ENCODE peak calls at places on chromosome 6, in ten cellular contexts. Q, F, O, M, Y, W, G, U, X and C are unnamed samples.

GRCh38 chr6:153001767-153002612 is 519 bp downstream of the MTRF1L start:
- DNase-seq in Q (no peak), F (peak), O (no peak), M (no peak), Y (no peak), W (no peak), G (no peak), U (no peak), X (peak), C (peak)

GRCh38 chr6:153698001-153698400 is 341.0 kb upstream of the OPRM1 start:
- DNase-seq in Q (no peak), F (no peak), O (no peak), M (no peak), Y (no peak), W (no peak), G (no peak), U (no peak), X (no peak), C (no peak)

GRCh38 chr6:24385536-24386269 is 17.0 kb upstream of the MRS2 start:
- DNase-seq in Q (no peak), F (no peak), O (no peak), M (no peak), Y (no peak), W (no peak), G (no peak), U (peak), X (no peak), C (no peak)

GRCh38 chr6:14787274-14787673 is 458.6 kb upstream of the JARID2 start:
- DNase-seq in Q (no peak), F (no peak), O (no peak), M (no peak), Y (no peak), W (no peak), G (no peak), U (no peak), X (no peak), C (no peak)

GRCh38 chr6:36075656-36076055 is 48.0 kb downstream of the MAPK14 start:
- DNase-seq in Q (no peak), F (no peak), O (no peak), M (no peak), Y (no peak), W (no peak), G (no peak), U (peak), X (peak), C (no peak)

GRCh38 chr6:44277763-44278162 is 7.5 kb downstream of the TMEM151B start:
- DNase-seq in Q (no peak), F (no peak), O (no peak), M (no peak), Y (no peak), W (no peak), G (no peak), U (no peak), X (no peak), C (no peak)

GRCh38 chr6:106477790-106478189 is 117.3 kb downstream of the CRYBG1 start:
- DNase-seq in Q (no peak), F (no peak), O (peak), M (no peak), Y (no peak), W (no peak), G (no peak), U (no peak), X (peak), C (no peak)

GRCh38 chr6:16319813-16320532 is 81.6 kb downstream of the GMPR start:
- DNase-seq in Q (peak), F (peak), O (no peak), M (peak), Y (peak), W (no peak), G (peak), U (peak), X (no peak), C (peak)

GRCh38 chr6:133796235-133796634 is 92.7 kb upstream of the TCF21 start:
- DNase-seq in Q (no peak), F (no peak), O (no peak), M (no peak), Y (no peak), W (no peak), G (no peak), U (no peak), X (no peak), C (no peak)

GRCh38 chr6:81752084-81752968 is at the start of gene TENT5A:
- DNase-seq in Q (peak), F (peak), O (peak), M (peak), Y (peak), W (peak), G (peak), U (peak), X (peak), C (peak)

GRCh38 chr6:87697581-87698552 is 4.2 kb downstream of the AKIRIN2 start:
- DNase-seq in Q (no peak), F (no peak), O (no peak), M (no peak), Y (no peak), W (peak), G (peak), U (peak), X (no peak), C (peak)

GRCh38 chr6:160742090-160742489 is 40.0 kb downstream of the PLG start:
- DNase-seq in Q (no peak), F (no peak), O (no peak), M (no peak), Y (no peak), W (no peak), G (no peak), U (no peak), X (no peak), C (no peak)

GRCh38 chr6:44151348-44152108 is 7.1 kb upstream of the CAPN11 start:
- DNase-seq in Q (peak), F (peak), O (no peak), M (peak), Y (peak), W (peak), G (peak), U (peak), X (peak), C (peak)

GRCh38 chr6:134230087-134230717 is 87.7 kb downstream of the SGK1 start:
- DNase-seq in Q (no peak), F (no peak), O (peak), M (no peak), Y (no peak), W (no peak), G (no peak), U (no peak), X (peak), C (no peak)

GRCh38 chr6:101445527-101445926 is 52.0 kb downstream of the GRIK2 start:
- DNase-seq in Q (no peak), F (no peak), O (no peak), M (no peak), Y (no peak), W (no peak), G (peak), U (no peak), X (no peak), C (peak)

GRCh38 chr6:136420853-136421252 is 129.4 kb downstream of the MAP7 start:
- DNase-seq in Q (no peak), F (no peak), O (no peak), M (no peak), Y (no peak), W (no peak), G (no peak), U (no peak), X (no peak), C (no peak)

GRCh38 chr6:312704-313485 is 20.6 kb downstream of the DUSP22 start:
- DNase-seq in Q (no peak), F (no peak), O (no peak), M (no peak), Y (no peak), W (no peak), G (no peak), U (no peak), X (no peak), C (no peak)

GRCh38 chr6:17633465-17634188 is 33.5 kb downstream of the FAM8A1 start:
- DNase-seq in Q (no peak), F (peak), O (no peak), M (no peak), Y (peak), W (no peak), G (no peak), U (no peak), X (no peak), C (no peak)

GRCh38 chr6:13485923-13486557 is 1.4 kb downstream of the GFOD1 start:
- DNase-seq in Q (peak), F (no peak), O (no peak), M (no peak), Y (peak), W (peak), G (no peak), U (peak), X (peak), C (peak)

GRCh38 chr6:165804331-165805066 is 141.5 kb upstream of the PDE10A start:
- DNase-seq in Q (peak), F (no peak), O (no peak), M (no peak), Y (no peak), W (no peak), G (no peak), U (no peak), X (no peak), C (peak)

GRCh38 chr6:85157266-85157665 is 292.6 kb upstream of the NT5E start:
- DNase-seq in Q (no peak), F (no peak), O (no peak), M (no peak), Y (no peak), W (no peak), G (no peak), U (no peak), X (no peak), C (peak)

GRCh38 chr6:105994522-105995402 is 91.4 kb upstream of the PRDM1 start:
- DNase-seq in Q (no peak), F (peak), O (peak), M (no peak), Y (peak), W (no peak), G (peak), U (peak), X (peak), C (peak)

GRCh38 chr6:148193063-148193680 is 149.5 kb upstream of the SASH1 start:
- DNase-seq in Q (no peak), F (no peak), O (no peak), M (no peak), Y (no peak), W (no peak), G (no peak), U (no peak), X (no peak), C (no peak)